ENCODE peak calls at places on chromosomes 11 and 22, in eight cellular contexts. Y is fibroblast of mammary gland, S is A549, P is GM23338, F is dorsolateral prefrontal cortex, J is psoas muscle, O is PC-9, T is cardiac muscle cell. U is an unnamed sample.

GRCh38 chr11:130407978-130408377 is 20.4 kb downstream of the ADAMTS8 start:
- DNase-seq in Y (peak), S (no peak), P (no peak), F (no peak), J (peak), O (no peak), T (peak), U (no peak)

GRCh38 chr11:18203723-18204122 is 31.1 kb downstream of the MRGPRX4 start:
- DNase-seq in Y (peak), S (peak), P (peak), F (no peak), J (no peak), O (no peak), T (peak), U (no peak)

GRCh38 chr22:27514612-27515011 is 286.9 kb downstream of the MN1 start:
- DNase-seq in Y (no peak), S (no peak), P (no peak), F (no peak), J (no peak), O (no peak), T (no peak), U (no peak)

GRCh38 chr11:75577198-75577597 is 15.1 kb downstream of the SERPINH1 start:
- DNase-seq in Y (peak), S (peak), P (peak), F (no peak), J (peak), O (peak), T (no peak), U (no peak)

GRCh38 chr22:25237503-25237902 is 18.1 kb downstream of the CRYBB2 start:
- DNase-seq in Y (no peak), S (no peak), P (peak), F (no peak), J (no peak), O (no peak), T (no peak), U (no peak)

GRCh38 chr11:92122561-92122960 is 102.1 kb upstream of the FAT3 start:
- DNase-seq in Y (no peak), S (no peak), P (no peak), F (no peak), J (no peak), O (no peak), T (no peak), U (no peak)

GRCh38 chr11:104433751-104434150 is 269.8 kb upstream of the PDGFD start:
- DNase-seq in Y (no peak), S (no peak), P (no peak), F (no peak), J (no peak), O (no peak), T (peak), U (no peak)

GRCh38 chr22:30261134-30261533 is 5.5 kb downstream of the OSM start:
- DNase-seq in Y (peak), S (no peak), P (no peak), F (no peak), J (no peak), O (no peak), T (no peak), U (no peak)

GRCh38 chr11:103824116-103824515 is 212.3 kb upstream of the DDI1 start:
- DNase-seq in Y (no peak), S (no peak), P (no peak), F (no peak), J (no peak), O (no peak), T (no peak), U (no peak)

GRCh38 chr11:73152086-73152853 is 10.2 kb upstream of the FCHSD2 start:
- DNase-seq in Y (no peak), S (no peak), P (no peak), F (no peak), J (no peak), O (no peak), T (no peak), U (no peak)

GRCh38 chr11:28679795-28680194 is 571.6 kb downstream of the METTL15 start:
- DNase-seq in Y (peak), S (no peak), P (no peak), F (no peak), J (no peak), O (no peak), T (peak), U (no peak)

GRCh38 chr22:34858026-34858425 is 207.9 kb upstream of the ISX start:
- DNase-seq in Y (no peak), S (no peak), P (no peak), F (no peak), J (no peak), O (no peak), T (no peak), U (no peak)

GRCh38 chr22:47299211-47299878 is 536.9 kb downstream of the TBC1D22A start:
- DNase-seq in Y (no peak), S (no peak), P (no peak), F (no peak), J (no peak), O (no peak), T (no peak), U (no peak)

GRCh38 chr11:71477637-71478011 is 24.6 kb downstream of the NADSYN1 start:
- DNase-seq in Y (no peak), S (no peak), P (peak), F (no peak), J (no peak), O (no peak), T (no peak), U (no peak)

GRCh38 chr22:35434061-35434750 is 34.3 kb downstream of the MCM5 start:
- DNase-seq in Y (peak), S (no peak), P (no peak), F (no peak), J (no peak), O (no peak), T (no peak), U (no peak)

GRCh38 chr11:69293819-69294505 is at the start of gene MYEOV:
- DNase-seq in Y (peak), S (peak), P (peak), F (no peak), J (no peak), O (peak), T (peak), U (no peak)

GRCh38 chr11:109609454-109610185 is 187.6 kb downstream of the C11orf87 start:
- DNase-seq in Y (no peak), S (no peak), P (no peak), F (no peak), J (no peak), O (no peak), T (no peak), U (no peak)

GRCh38 chr11:70387564-70387963 is 10.8 kb upstream of the CTTN start:
- DNase-seq in Y (no peak), S (no peak), P (no peak), F (no peak), J (no peak), O (no peak), T (no peak), U (no peak)

GRCh38 chr11:75553182-75553581 is 8.9 kb upstream of the SERPINH1 start:
- DNase-seq in Y (no peak), S (no peak), P (no peak), F (no peak), J (no peak), O (no peak), T (no peak), U (no peak)

GRCh38 chr11:118957549-118957948 is 1.5 kb downstream of the UPK2 start:
- DNase-seq in Y (no peak), S (no peak), P (no peak), F (no peak), J (no peak), O (no peak), T (no peak), U (no peak)

GRCh38 chr22:37483594-37484114 is 2.5 kb downstream of the MFNG start:
- DNase-seq in Y (no peak), S (no peak), P (no peak), F (no peak), J (no peak), O (no peak), T (no peak), U (no peak)
- H3K4me3 ChIP-seq in Y (no peak), S (no peak), P (no peak), F (peak), J (peak), O (no peak), T (no peak), U (no peak)

GRCh38 chr22:38965614-38966378 is 8.4 kb downstream of the APOBEC3A start:
- DNase-seq in Y (no peak), S (no peak), P (no peak), F (no peak), J (peak), O (no peak), T (no peak), U (no peak)
- TF ChIP-seq CTCF in Y (no peak), S (no peak), P (no peak), F (no peak), J (no peak), O (no peak), T (no peak), U (no peak)

DNA sequence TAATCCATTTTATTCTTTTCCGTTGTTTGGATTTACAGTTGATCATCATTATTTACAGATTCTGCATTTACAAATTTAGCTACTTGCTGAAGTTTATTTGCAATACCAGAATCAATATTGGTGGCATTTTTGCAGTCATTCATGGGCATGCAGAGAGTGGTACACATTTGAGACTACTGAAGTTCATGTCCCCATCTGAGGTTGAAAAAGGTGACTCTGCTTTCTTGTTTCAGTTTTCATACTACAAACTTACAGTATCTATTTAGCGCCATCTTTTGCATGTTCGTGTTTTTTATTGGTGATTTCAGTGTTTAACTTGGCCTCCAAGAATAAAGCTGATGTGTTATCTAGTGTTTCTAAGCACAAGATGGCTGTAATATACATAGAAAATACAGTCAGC is 318.8 kb upstream of the CTSC start:
- DNase-seq in Y (no peak), S (no peak), P (no peak), F (no peak), J (no peak), O (no peak), T (no peak), U (no peak)
- H3K4me3 ChIP-seq in Y (no peak), S (no peak), P (no peak), F (no peak), J (no peak), O (no peak), T (no peak), U (no peak)

DNA sequence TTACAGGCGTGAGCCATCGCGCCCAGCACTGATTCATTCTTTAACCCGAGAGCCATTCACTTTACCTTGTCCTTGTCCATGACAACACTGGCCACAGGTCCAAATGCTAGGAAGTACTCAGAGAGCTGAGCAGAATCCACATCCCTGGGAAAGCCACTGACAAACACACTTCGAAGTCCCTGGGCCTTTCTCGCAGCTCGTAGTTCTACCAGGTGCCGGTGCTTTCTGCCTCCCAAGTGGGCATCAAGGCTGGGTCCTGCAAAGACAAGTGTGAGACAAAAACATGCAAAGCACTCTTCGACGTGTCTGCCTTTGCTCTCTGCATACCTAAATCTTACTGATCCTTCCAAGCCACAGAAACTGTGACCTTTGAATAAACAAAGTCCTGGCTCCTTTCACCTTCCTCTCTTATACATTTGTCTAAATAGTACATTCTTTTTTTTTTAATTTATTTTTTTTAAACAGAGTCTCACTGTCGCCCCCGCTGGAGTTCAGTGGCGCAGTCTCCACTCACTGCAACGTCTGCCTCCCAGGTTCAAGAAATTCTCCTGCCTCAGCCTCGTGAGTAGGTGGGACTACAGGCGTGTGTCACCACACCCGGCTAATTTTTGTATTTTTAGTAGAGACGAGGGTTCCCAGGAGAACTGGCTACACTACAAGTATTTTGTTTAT is 2.2 kb downstream of the TUT1 start:
- DNase-seq in Y (peak), S (no peak), P (peak), F (no peak), J (peak), O (peak), T (no peak), U (no peak)
- TF ChIP-seq CTCF in Y (peak), S (peak), P (peak), F (no peak), J (peak), O (peak), T (peak), U (peak)

DNA sequence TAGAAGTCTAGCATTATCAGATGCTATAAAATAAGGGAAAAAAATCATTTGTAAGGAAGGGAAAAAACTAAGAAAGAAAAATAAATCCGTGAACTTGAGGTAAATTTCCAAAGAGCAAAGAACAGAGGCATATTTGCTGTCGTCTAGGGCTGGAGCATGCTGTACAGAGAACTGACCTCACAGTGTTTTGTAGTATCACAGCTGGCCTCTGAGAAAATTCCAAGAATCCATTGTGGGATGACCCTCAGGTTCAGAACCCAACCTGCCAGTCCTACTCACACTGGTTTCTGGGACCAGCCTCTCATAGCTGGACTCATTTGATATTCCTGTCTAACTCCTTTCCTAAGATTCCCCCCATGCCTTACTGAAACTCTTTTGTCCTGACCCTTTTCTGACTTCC is 89.4 kb upstream of the KCNA4 start:
- DNase-seq in Y (no peak), S (no peak), P (no peak), F (no peak), J (no peak), O (no peak), T (peak), U (no peak)
- H3K4me3 ChIP-seq in Y (no peak), S (no peak), P (no peak), F (no peak), J (no peak), O (no peak), T (no peak), U (no peak)

DNA sequence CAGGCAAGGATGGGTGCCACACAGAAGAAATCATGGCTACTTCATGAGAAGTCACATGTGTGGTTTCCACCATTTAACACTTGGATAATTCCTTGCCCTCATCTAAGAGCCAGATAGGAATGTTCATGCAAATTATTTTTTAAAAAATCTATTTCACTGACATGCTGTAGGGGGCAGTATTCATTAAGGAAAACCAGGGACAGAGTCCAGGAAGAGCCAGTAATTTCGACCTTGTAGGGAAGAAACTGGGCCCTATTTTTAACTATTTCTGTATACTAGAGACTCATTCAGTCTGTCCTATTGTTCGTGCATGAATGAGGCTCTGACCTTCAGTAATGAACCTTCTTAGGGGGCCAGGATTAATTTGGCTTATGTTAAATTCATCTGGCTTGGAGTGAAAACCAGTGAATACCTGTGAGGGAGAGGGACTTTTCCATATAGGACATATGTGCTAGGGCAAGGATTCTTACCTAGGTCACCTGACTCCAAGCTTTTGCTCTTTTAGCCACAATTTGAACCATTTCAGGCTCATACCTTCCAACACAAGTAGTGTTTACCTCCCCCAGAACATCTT is 192.7 kb downstream of the NAV2 start:
- DNase-seq in Y (peak), S (peak), P (peak), F (no peak), J (no peak), O (no peak), T (peak), U (no peak)
- TF ChIP-seq CTCF in Y (peak), S (peak), P (peak), F (peak), J (peak), O (peak), T (peak), U (peak)

DNA sequence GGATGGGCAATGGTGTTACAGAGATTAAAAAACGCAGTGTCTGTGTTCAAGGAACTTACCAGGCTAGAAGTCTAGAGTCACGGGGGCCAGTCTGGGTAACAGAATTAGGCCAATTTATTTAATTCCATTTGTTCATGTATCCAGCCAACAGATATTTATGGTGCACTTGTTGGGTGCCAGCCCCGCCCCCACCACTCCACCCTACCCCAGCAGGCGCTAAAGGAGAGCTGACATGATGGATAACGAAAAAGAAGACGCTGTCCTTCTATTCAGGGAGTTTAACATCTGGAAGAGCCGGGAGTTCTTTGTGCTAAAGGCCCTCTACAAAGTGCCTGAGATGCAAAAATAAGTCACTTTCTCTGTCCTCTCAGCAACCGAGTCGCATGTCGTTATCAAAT is 1.1 kb upstream of the BMAL1 start:
- DNase-seq in Y (no peak), S (no peak), P (no peak), F (no peak), J (no peak), O (no peak), T (no peak), U (no peak)
- H3K4me3 ChIP-seq in Y (peak), S (peak), P (peak), F (peak), J (peak), O (peak), T (peak), U (peak)

U was measured in kidney epithelial cell.